ENCODE peak calls at places on chromosomes 13 and 19, in eight cellular contexts. One of them, this sample, is unnamed.

GRCh38 chr19:2150794-2151338 is 500 bp downstream of the AP3D1 start:
- DNase-seq in NCI-H1048: no peak
- DNase-seq in AG09319: no peak
- DNase-seq in activated naive CD8-positive, alpha-beta T cell treated with anti-CD3 and anti-CD28 coated beads, Interleukin-2, amount 50 U/mL, for 16 hours: no peak
- DNase-seq in stomach: no peak
- DNase-seq in stimulated activated CD8-positive, alpha-beta memory T cell treated with anti-CD3 and anti-CD28 coated beads, Interleukin-15, amount 100 ng/mL, for 24 hours: no peak
- DNase-seq in NCI-H2227 treated with DMSO at 0.1 percent for 48 hours: no peak
- DNase-seq in GM03348: peak; percentile 40
- DNase-seq in this sample: no peak

GRCh38 chr13:100580045-100580444 is 8.5 kb downstream of the GGACT start:
- DNase-seq in AG09319: no peak
- DNase-seq in NCI-H1048: no peak
- DNase-seq in NCI-H2227 treated with DMSO at 0.1 percent for 48 hours: no peak
- DNase-seq in stomach: no peak
- DNase-seq in GM03348: no peak
- DNase-seq in activated naive CD8-positive, alpha-beta T cell treated with anti-CD3 and anti-CD28 coated beads, Interleukin-2, amount 50 U/mL, for 16 hours: no peak
- DNase-seq in stimulated activated CD8-positive, alpha-beta memory T cell treated with anti-CD3 and anti-CD28 coated beads, Interleukin-15, amount 100 ng/mL, for 24 hours: no peak
- DNase-seq in this sample: no peak

GRCh38 chr13:91058919-91059318 is 288.6 kb upstream of the MIR17HG start:
- DNase-seq in NCI-H2227 treated with DMSO at 0.1 percent for 48 hours: no peak
- DNase-seq in stimulated activated CD8-positive, alpha-beta memory T cell treated with anti-CD3 and anti-CD28 coated beads, Interleukin-15, amount 100 ng/mL, for 24 hours: no peak
- DNase-seq in GM03348: no peak
- DNase-seq in AG09319: no peak
- DNase-seq in stomach: no peak
- DNase-seq in NCI-H1048: no peak
- DNase-seq in activated naive CD8-positive, alpha-beta T cell treated with anti-CD3 and anti-CD28 coated beads, Interleukin-2, amount 50 U/mL, for 16 hours: no peak
- DNase-seq in this sample: no peak

GRCh38 chr19:50460161-50460765 is 16.0 kb upstream of the EMC10 start:
- DNase-seq in NCI-H1048: no peak
- DNase-seq in stomach: no peak
- DNase-seq in stimulated activated CD8-positive, alpha-beta memory T cell treated with anti-CD3 and anti-CD28 coated beads, Interleukin-15, amount 100 ng/mL, for 24 hours: no peak
- DNase-seq in GM03348: peak; percentile 45
- DNase-seq in AG09319: no peak
- DNase-seq in activated naive CD8-positive, alpha-beta T cell treated with anti-CD3 and anti-CD28 coated beads, Interleukin-2, amount 50 U/mL, for 16 hours: no peak
- DNase-seq in NCI-H2227 treated with DMSO at 0.1 percent for 48 hours: no peak
- DNase-seq in this sample: no peak

GRCh38 chr13:54261856-54262255 is 1233.2 kb downstream of the OLFM4 start:
- DNase-seq in stomach: no peak
- DNase-seq in stimulated activated CD8-positive, alpha-beta memory T cell treated with anti-CD3 and anti-CD28 coated beads, Interleukin-15, amount 100 ng/mL, for 24 hours: no peak
- DNase-seq in NCI-H2227 treated with DMSO at 0.1 percent for 48 hours: no peak
- DNase-seq in GM03348: no peak
- DNase-seq in NCI-H1048: no peak
- DNase-seq in AG09319: no peak
- DNase-seq in activated naive CD8-positive, alpha-beta T cell treated with anti-CD3 and anti-CD28 coated beads, Interleukin-2, amount 50 U/mL, for 16 hours: no peak
- DNase-seq in this sample: no peak

GRCh38 chr19:58519087-58519354 is 589 bp downstream of the ZBTB45 start:
- DNase-seq in NCI-H1048: no peak
- DNase-seq in GM03348: peak; percentile 86
- DNase-seq in stomach: peak; percentile 59
- DNase-seq in NCI-H2227 treated with DMSO at 0.1 percent for 48 hours: peak; percentile 91
- DNase-seq in stimulated activated CD8-positive, alpha-beta memory T cell treated with anti-CD3 and anti-CD28 coated beads, Interleukin-15, amount 100 ng/mL, for 24 hours: no peak
- DNase-seq in AG09319: peak; percentile 28
- DNase-seq in activated naive CD8-positive, alpha-beta T cell treated with anti-CD3 and anti-CD28 coated beads, Interleukin-2, amount 50 U/mL, for 16 hours: no peak
- DNase-seq in this sample: peak; percentile 31

GRCh38 chr19:19094513-19094912 is 30.7 kb downstream of the SLC25A42 start:
- DNase-seq in AG09319: no peak
- DNase-seq in stomach: no peak
- DNase-seq in activated naive CD8-positive, alpha-beta T cell treated with anti-CD3 and anti-CD28 coated beads, Interleukin-2, amount 50 U/mL, for 16 hours: no peak
- DNase-seq in stimulated activated CD8-positive, alpha-beta memory T cell treated with anti-CD3 and anti-CD28 coated beads, Interleukin-15, amount 100 ng/mL, for 24 hours: no peak
- DNase-seq in NCI-H1048: no peak
- DNase-seq in GM03348: no peak
- DNase-seq in NCI-H2227 treated with DMSO at 0.1 percent for 48 hours: no peak
- DNase-seq in this sample: no peak

GRCh38 chr13:19782049-19782726 is 557 bp downstream of the PSPC1 start:
- DNase-seq in GM03348: peak; percentile 65
- DNase-seq in NCI-H2227 treated with DMSO at 0.1 percent for 48 hours: peak; percentile 48
- DNase-seq in NCI-H1048: no peak
- DNase-seq in stomach: peak; percentile 69
- DNase-seq in stimulated activated CD8-positive, alpha-beta memory T cell treated with anti-CD3 and anti-CD28 coated beads, Interleukin-15, amount 100 ng/mL, for 24 hours: peak; percentile 20
- DNase-seq in AG09319: peak; percentile 8
- DNase-seq in activated naive CD8-positive, alpha-beta T cell treated with anti-CD3 and anti-CD28 coated beads, Interleukin-2, amount 50 U/mL, for 16 hours: peak; percentile 14
- DNase-seq in this sample: peak; percentile 14

GRCh38 chr19:55619264-55619663 is 5.1 kb downstream of the ZNF784 start:
- DNase-seq in stomach: no peak
- DNase-seq in GM03348: peak; percentile 36
- DNase-seq in activated naive CD8-positive, alpha-beta T cell treated with anti-CD3 and anti-CD28 coated beads, Interleukin-2, amount 50 U/mL, for 16 hours: no peak
- DNase-seq in AG09319: no peak
- DNase-seq in stimulated activated CD8-positive, alpha-beta memory T cell treated with anti-CD3 and anti-CD28 coated beads, Interleukin-15, amount 100 ng/mL, for 24 hours: no peak
- DNase-seq in NCI-H2227 treated with DMSO at 0.1 percent for 48 hours: no peak
- DNase-seq in NCI-H1048: no peak
- DNase-seq in this sample: no peak

GRCh38 chr19:56660381-56661105 is 11.0 kb downstream of the ZNF835 start:
- DNase-seq in GM03348: no peak
- DNase-seq in NCI-H2227 treated with DMSO at 0.1 percent for 48 hours: peak; percentile 35
- DNase-seq in activated naive CD8-positive, alpha-beta T cell treated with anti-CD3 and anti-CD28 coated beads, Interleukin-2, amount 50 U/mL, for 16 hours: no peak
- DNase-seq in stomach: no peak
- DNase-seq in AG09319: no peak
- DNase-seq in stimulated activated CD8-positive, alpha-beta memory T cell treated with anti-CD3 and anti-CD28 coated beads, Interleukin-15, amount 100 ng/mL, for 24 hours: no peak
- DNase-seq in NCI-H1048: no peak
- DNase-seq in this sample: no peak

GRCh38 chr13:50549221-50549942 is 294.1 kb downstream of the DLEU7 start:
- DNase-seq in AG09319: no peak
- DNase-seq in stimulated activated CD8-positive, alpha-beta memory T cell treated with anti-CD3 and anti-CD28 coated beads, Interleukin-15, amount 100 ng/mL, for 24 hours: no peak
- DNase-seq in NCI-H1048: no peak
- DNase-seq in activated naive CD8-positive, alpha-beta T cell treated with anti-CD3 and anti-CD28 coated beads, Interleukin-2, amount 50 U/mL, for 16 hours: no peak
- DNase-seq in stomach: no peak
- DNase-seq in GM03348: no peak
- DNase-seq in NCI-H2227 treated with DMSO at 0.1 percent for 48 hours: no peak
- DNase-seq in this sample: no peak